ENCODE peak calls at places on chromosomes 2 and 18, in four cellular contexts. Z is K562, P is WTC11, V is HepG2. M is an unnamed sample.

GRCh38 chr2:183532514-183532913 is 408.3 kb downstream of the NUP35 start:
- DNase-seq in V (no peak), P (no peak), Z (no peak), M (no peak)

GRCh38 chr2:104952976-104953375 is 84.9 kb upstream of the MRPS9 start:
- DNase-seq in V (no peak), P (no peak), Z (no peak), M (no peak)

GRCh38 chr18:27136208-27136535 is 48.9 kb downstream of the CHST9 start:
- DNase-seq in P (peak; percentile 46), Z (no peak), V (peak; percentile 86), M (no peak)

GRCh38 chr18:23115683-23116096 is 19.6 kb upstream of the CABLES1 start:
- DNase-seq in Z (no peak), P (no peak), V (peak; percentile 74), M (no peak)

GRCh38 chr2:27765621-27766286 is 5.8 kb upstream of the MRPL33 start:
- DNase-seq in Z (peak; percentile 67), V (no peak), P (no peak), M (no peak)

GRCh38 chr2:37449686-37450392 is 105.4 kb downstream of the QPCT start:
- DNase-seq in Z (no peak), V (no peak), P (no peak), M (no peak)

GRCh38 chr2:6823111-6823510 is 42.6 kb downstream of the CMPK2 start:
- DNase-seq in Z (no peak), P (no peak), V (no peak), M (no peak)

GRCh38 chr2:150674283-150674682 is 186.8 kb upstream of the RND3 start:
- DNase-seq in Z (no peak), V (no peak), P (no peak), M (no peak)

GRCh38 chr2:229856416-229856815 is 65.4 kb downstream of the TRIP12 start:
- DNase-seq in P (no peak), Z (no peak), V (no peak), M (no peak)

GRCh38 chr2:47165001-47165555 is 10.0 kb upstream of the STPG4 start:
- DNase-seq in P (no peak), V (no peak), Z (no peak), M (no peak)

GRCh38 chr2:150491943-150492342 is 4.5 kb upstream of the RND3 start:
- DNase-seq in P (no peak), V (no peak), Z (no peak), M (no peak)

GRCh38 chr2:33522571-33522970 is 46.1 kb downstream of the RASGRP3 start:
- DNase-seq in V (no peak), Z (no peak), P (no peak), M (no peak)

GRCh38 chr2:64675860-64676259 is 22.1 kb upstream of the SERTAD2 start:
- DNase-seq in P (no peak), Z (peak; percentile 14), V (peak; percentile 51), M (no peak)

GRCh38 chr2:103174711-103175110 is 412.9 kb downstream of the TMEM182 start:
- DNase-seq in V (no peak), P (no peak), Z (no peak), M (no peak)

GRCh38 chr18:49898421-49898820 is 85.1 kb upstream of the ACAA2 start:
- DNase-seq in P (peak; percentile 62), Z (peak; percentile 33), V (peak; percentile 43), M (no peak)

GRCh38 chr2:43225093-43225787 is 1.2 kb downstream of the ZFP36L2 start:
- DNase-seq in P (peak; percentile 48), V (no peak), Z (peak; percentile 34), M (no peak)

GRCh38 chr18:63930774-63931354 is 18.2 kb upstream of the HMSD start:
- DNase-seq in Z (no peak), V (no peak), P (no peak), M (no peak)

GRCh38 chr2:166314022-166314759 is 61.6 kb downstream of the SCN9A start:
- DNase-seq in V (peak; percentile 30), Z (no peak), P (no peak), M (no peak)

GRCh38 chr2:181953773-181954537 is 31.7 kb upstream of the PPP1R1C start:
- DNase-seq in V (peak; percentile 70), P (peak; percentile 81), Z (peak; percentile 67), M (peak; percentile 19)

GRCh38 chr2:190717764-190718651 is 69.1 kb downstream of the NAB1 start:
- DNase-seq in Z (no peak), V (no peak), P (no peak), M (no peak)

GRCh38 chr2:103784271-103784670 is 1022.4 kb downstream of the TMEM182 start:
- DNase-seq in P (peak; percentile 15), Z (no peak), V (no peak), M (no peak)

GRCh38 chr18:62187543-62188378 is 706 bp downstream of the RELCH start:
- DNase-seq in V (peak; percentile 17), Z (peak; percentile 13), P (peak; percentile 34), M (no peak)

GRCh38 chr2:38030590-38031326 is 45.2 kb downstream of the CYP1B1 start:
- DNase-seq in P (no peak), Z (no peak), V (no peak), M (no peak)

GRCh38 chr18:54033087-54033486 is 191.4 kb downstream of the MBD2 start:
- DNase-seq in P (no peak), Z (no peak), V (no peak), M (no peak)

GRCh38 chr2:211516537-211516936 is 960.1 kb downstream of the CPS1 start:
- DNase-seq in V (no peak), P (no peak), Z (no peak), M (no peak)

GRCh38 chr2:128233790-128234395 is 84.8 kb downstream of the HS6ST1 start:
- DNase-seq in V (no peak), P (no peak), Z (no peak), M (no peak)
- TF ChIP-seq ETV6 in V (no peak), P (no peak), Z (no peak), M (no peak)

DNA sequence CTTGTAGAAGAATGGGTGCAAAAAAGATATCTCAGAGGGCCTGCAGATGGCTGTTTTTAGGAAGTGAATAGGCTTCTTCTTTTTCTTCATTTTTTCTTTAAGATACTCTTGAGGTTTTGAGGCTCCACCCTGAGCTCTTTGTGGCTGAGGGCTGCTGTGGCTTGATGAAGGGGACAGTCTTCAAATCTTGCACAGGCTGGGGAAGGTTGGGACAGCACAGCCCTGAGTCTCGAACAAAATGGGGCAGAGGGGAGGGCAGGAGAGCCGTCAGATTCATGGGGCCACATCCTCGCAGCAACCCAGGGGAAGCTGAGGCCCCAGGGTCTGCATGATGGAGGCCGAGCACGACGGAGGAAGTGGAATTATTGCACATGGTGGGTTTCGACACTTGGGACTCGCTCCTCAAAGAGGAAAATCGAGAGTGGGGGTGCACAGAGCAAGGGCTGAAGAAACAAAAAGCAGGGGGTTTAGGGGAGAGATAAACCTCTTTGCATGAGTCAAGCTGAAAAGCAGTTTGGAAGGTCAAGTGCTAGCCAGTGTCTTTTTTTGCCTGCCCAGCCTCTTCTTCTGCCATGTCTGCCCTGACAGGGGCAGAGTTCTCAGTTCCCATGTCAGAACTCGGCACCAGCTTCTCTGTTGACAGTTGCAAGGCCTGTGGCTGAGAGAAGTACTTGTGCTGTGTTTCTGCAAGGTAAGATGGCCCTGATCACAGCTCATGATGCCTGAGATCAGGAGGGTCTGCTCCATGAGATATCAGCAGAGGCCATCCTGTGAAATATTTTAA is 19.5 kb downstream of the INPP4A start:
- DNase-seq in P (no peak), V (no peak), Z (no peak), M (no peak)
- TF ChIP-seq ETV6 in P (no peak), V (no peak), Z (no peak), M (no peak)

GRCh38 chr2:86625096-86625495 is 1.4 kb upstream of the RNF103 start:
- DNase-seq in P (no peak), Z (no peak), V (no peak), M (no peak)
- TF ChIP-seq ETV6 in P (no peak), Z (no peak), V (no peak), M (no peak)

DNA sequence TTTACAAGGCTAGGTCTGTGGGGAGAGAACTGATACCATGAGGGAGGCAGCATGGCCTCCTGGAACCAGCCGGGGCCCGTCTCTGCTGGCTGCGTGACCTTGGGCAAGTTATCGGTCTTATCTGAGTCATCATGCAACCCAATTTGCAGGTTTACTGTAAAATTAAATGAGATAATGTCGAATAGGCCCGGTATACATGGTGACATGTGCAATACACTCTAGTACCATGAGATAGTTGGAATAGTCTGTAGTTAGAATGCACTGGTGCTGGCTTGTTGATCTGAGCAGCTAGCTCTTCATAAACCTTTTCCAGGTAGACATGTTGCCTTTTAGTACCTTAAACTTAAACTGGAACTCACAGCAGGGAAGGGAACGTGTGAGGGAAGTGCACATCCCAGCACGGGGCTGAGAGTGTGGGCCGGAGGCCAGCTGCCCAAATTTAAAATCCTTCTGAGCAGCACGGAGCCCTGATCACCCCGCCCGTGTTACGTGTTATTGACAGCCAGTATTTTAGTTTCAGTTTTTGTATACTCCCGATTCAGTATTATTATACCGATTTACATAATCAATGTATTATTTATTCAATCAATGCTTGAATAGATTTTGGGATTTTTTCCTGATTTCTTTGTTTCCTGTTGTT is 72.4 kb upstream of the HS6ST1 start:
- DNase-seq in P (peak; percentile 1), V (no peak), Z (no peak), M (no peak)
- TF ChIP-seq ETV6 in P (no peak), V (no peak), Z (no peak), M (no peak)

GRCh38 chr18:48391863-48392262 is 17.3 kb downstream of the ZBTB7C start:
- DNase-seq in V (no peak), Z (no peak), P (no peak), M (no peak)
- TF ChIP-seq ETV6 in V (no peak), Z (no peak), P (no peak), M (no peak)

GRCh38 chr2:119253114-119253702 is 29.6 kb downstream of the STEAP3 start:
- DNase-seq in P (no peak), Z (no peak), V (no peak), M (no peak)
- TF ChIP-seq ETV6 in P (no peak), Z (no peak), V (no peak), M (no peak)

GRCh38 chr2:236176417-236176816 is 8.2 kb upstream of the GBX2 start:
- DNase-seq in Z (peak; percentile 66), P (peak; percentile 62), V (peak; percentile 64), M (no peak)

GRCh38 chr2:236172238-236172865 is 4.2 kb upstream of the GBX2 start:
- DNase-seq in V (no peak), Z (no peak), P (peak; percentile 36), M (no peak)

GRCh38 chr2:236173734-236174607 is 5.8 kb upstream of the GBX2 start:
- DNase-seq in V (no peak), P (peak; percentile 24), Z (no peak), M (no peak)

GRCh38 chr2:236172866-236173733 is 4.9 kb upstream of the GBX2 start:
- DNase-seq in Z (no peak), V (peak; percentile 59), P (peak; percentile 55), M (no peak)

GRCh38 chr2:236174608-236175001 is 6.4 kb upstream of the GBX2 start:
- DNase-seq in Z (no peak), P (peak; percentile 19), V (no peak), M (no peak)
- TF ChIP-seq ETV6 in Z (no peak), P (no peak), V (no peak), M (no peak)

GRCh38 chr2:172109256-172109655 is 6.6 kb upstream of the DLX2 start:
- DNase-seq in P (no peak), V (no peak), Z (no peak), M (no peak)
- TF ChIP-seq ETV6 in P (no peak), V (no peak), Z (no peak), M (no peak)

M was measured in GM12878.